ENCODE peak calls at places on chromosome 21, in nine cellular contexts. W is psoas muscle, F is heart right ventricle, I is lower lobe of right lung, U is astrocyte of the spinal cord, M is OCI-LY7, E is cardiac muscle cell, Q is AG10803, C is GM23338. A is an unnamed sample.

GRCh38 chr21:46153259-46154154 is 1.9 kb downstream of the FTCD start:
- DNase-seq in W (peak; percentile 69), F (peak; percentile 69), I (peak; percentile 57), U (no peak), M (peak; percentile 14), E (peak; percentile 68), Q (peak; percentile 31), C (peak; percentile 88), A (peak; percentile 84)

GRCh38 chr21:30616125-30616524 is at the start of gene KRTAP20-1:
- DNase-seq in W (no peak), F (no peak), I (no peak), U (no peak), M (no peak), E (no peak), Q (no peak), C (no peak), A (no peak)

GRCh38 chr21:17467392-17467791 is 45.5 kb upstream of the CXADR start:
- DNase-seq in W (no peak), F (no peak), I (no peak), U (peak; percentile 49), M (no peak), E (peak; percentile 32), Q (no peak), C (peak; percentile 18), A (no peak)

GRCh38 chr21:46399686-46400085 is 59.0 kb upstream of the DIP2A start:
- DNase-seq in W (peak; percentile 71), F (no peak), I (peak; percentile 10), U (no peak), M (no peak), E (no peak), Q (no peak), C (no peak), A (no peak)

GRCh38 chr21:25366116-25366515 is 241.2 kb downstream of the MRPL39 start:
- DNase-seq in W (no peak), F (no peak), I (no peak), U (no peak), M (no peak), E (no peak), Q (no peak), C (no peak), A (no peak)

GRCh38 chr21:42443181-42443785 is 39.6 kb downstream of the UBASH3A start:
- DNase-seq in W (no peak), F (no peak), I (no peak), U (no peak), M (no peak), E (no peak), Q (no peak), C (no peak), A (no peak)

GRCh38 chr21:42236693-42237092 is 17.8 kb downstream of the ABCG1 start:
- DNase-seq in W (peak; percentile 10), F (no peak), I (no peak), U (no peak), M (peak; percentile 40), E (no peak), Q (no peak), C (no peak), A (no peak)

GRCh38 chr21:36976882-36977651 is 10.6 kb upstream of the HLCS start:
- DNase-seq in W (no peak), F (no peak), I (no peak), U (peak; percentile 80), M (peak; percentile 87), E (peak; percentile 83), Q (peak; percentile 73), C (peak; percentile 93), A (no peak)

GRCh38 chr21:46189959-46190490 is 5.8 kb upstream of the SPATC1L start:
- DNase-seq in W (no peak), F (no peak), I (no peak), U (no peak), M (no peak), E (no peak), Q (no peak), C (no peak), A (no peak)

GRCh38 chr21:17391811-17392340 is 121.0 kb upstream of the CXADR start:
- DNase-seq in W (no peak), F (no peak), I (no peak), U (no peak), M (no peak), E (no peak), Q (no peak), C (no peak), A (no peak)

GRCh38 chr21:46097826-46098286 is at the start of gene COL6A2:
- DNase-seq in W (peak; percentile 74), F (peak; percentile 77), I (peak; percentile 55), U (peak; percentile 67), M (no peak), E (peak; percentile 77), Q (peak; percentile 74), C (peak; percentile 85), A (peak; percentile 90)

GRCh38 chr21:25421327-25422028 is 185.8 kb downstream of the MRPL39 start:
- DNase-seq in W (no peak), F (no peak), I (no peak), U (peak; percentile 54), M (peak; percentile 50), E (peak; percentile 45), Q (peak; percentile 33), C (peak; percentile 90), A (no peak)

GRCh38 chr21:43832648-43833047 is 32.4 kb upstream of the AGPAT3 start:
- DNase-seq in W (no peak), F (no peak), I (no peak), U (no peak), M (no peak), E (no peak), Q (no peak), C (no peak), A (no peak)

GRCh38 chr21:43832158-43832550 is 32.9 kb upstream of the AGPAT3 start:
- DNase-seq in W (no peak), F (no peak), I (no peak), U (no peak), M (no peak), E (no peak), Q (no peak), C (no peak), A (no peak)

GRCh38 chr21:43827015-43827611 is 37.7 kb downstream of the RRP1 start:
- DNase-seq in W (peak; percentile 83), F (no peak), I (no peak), U (peak; percentile 69), M (no peak), E (peak; percentile 58), Q (peak; percentile 57), C (no peak), A (no peak)

GRCh38 chr21:43829161-43829560 is 35.9 kb upstream of the AGPAT3 start:
- DNase-seq in W (no peak), F (no peak), I (no peak), U (no peak), M (no peak), E (no peak), Q (no peak), C (no peak), A (no peak)

GRCh38 chr21:43829575-43830119 is 35.4 kb upstream of the AGPAT3 start:
- DNase-seq in W (no peak), F (no peak), I (no peak), U (no peak), M (no peak), E (no peak), Q (no peak), C (peak; percentile 41), A (no peak)
- TF ChIP-seq CTCF in W (no peak), F (no peak), I (peak; percentile 10), U (no peak), M (peak; percentile 43), E (no peak), Q (no peak), C (peak; percentile 30), A (no peak)

DNA sequence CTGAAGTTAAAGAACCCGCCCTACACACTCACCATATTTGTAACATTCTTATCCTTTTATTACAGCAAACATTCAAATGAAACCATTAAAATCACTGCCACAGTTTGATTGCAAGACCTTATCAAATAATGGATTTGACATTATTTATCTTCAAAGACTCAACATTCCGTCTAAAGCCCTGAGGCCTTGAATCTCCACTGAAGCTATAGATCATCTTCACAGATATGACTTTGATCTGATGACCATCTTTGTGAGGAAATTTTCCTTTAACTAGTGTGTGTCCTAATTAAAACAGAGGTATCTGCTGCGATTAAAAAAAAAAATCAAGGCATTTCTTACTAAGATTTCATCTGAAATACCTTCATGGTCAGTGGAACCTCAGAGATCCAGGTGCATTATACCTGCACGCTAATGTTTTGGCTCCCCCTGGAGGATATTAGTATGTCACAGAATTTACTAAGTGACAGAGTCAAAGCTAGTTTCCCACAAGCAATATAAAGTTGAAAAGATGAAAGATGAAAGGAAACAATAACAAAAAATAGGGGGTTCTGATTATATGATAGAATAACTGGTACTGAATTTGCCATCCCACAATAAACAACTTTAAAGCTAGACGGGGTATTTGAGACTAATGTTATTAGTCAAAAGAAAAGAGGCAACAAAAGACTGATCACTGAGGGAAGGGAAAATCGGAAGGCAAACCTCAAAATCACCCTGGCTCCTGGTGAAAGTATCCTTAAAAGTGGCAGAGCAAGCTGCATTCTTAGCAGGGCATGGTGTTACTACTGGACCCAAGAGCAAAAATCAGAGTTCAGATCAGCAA is 923.4 kb downstream of the NCAM2 start:
- DNase-seq in W (no peak), F (no peak), I (no peak), U (peak; percentile 56), M (peak; percentile 5), E (peak; percentile 50), Q (peak; percentile 25), C (peak; percentile 81), A (no peak)
- TF ChIP-seq CTCF in W (peak; percentile 37), F (peak; percentile 40), I (peak; percentile 46), U (peak; percentile 59), M (peak; percentile 72), E (peak; percentile 58), Q (peak; percentile 67), C (peak; percentile 95), A (peak; percentile 81)

DNA sequence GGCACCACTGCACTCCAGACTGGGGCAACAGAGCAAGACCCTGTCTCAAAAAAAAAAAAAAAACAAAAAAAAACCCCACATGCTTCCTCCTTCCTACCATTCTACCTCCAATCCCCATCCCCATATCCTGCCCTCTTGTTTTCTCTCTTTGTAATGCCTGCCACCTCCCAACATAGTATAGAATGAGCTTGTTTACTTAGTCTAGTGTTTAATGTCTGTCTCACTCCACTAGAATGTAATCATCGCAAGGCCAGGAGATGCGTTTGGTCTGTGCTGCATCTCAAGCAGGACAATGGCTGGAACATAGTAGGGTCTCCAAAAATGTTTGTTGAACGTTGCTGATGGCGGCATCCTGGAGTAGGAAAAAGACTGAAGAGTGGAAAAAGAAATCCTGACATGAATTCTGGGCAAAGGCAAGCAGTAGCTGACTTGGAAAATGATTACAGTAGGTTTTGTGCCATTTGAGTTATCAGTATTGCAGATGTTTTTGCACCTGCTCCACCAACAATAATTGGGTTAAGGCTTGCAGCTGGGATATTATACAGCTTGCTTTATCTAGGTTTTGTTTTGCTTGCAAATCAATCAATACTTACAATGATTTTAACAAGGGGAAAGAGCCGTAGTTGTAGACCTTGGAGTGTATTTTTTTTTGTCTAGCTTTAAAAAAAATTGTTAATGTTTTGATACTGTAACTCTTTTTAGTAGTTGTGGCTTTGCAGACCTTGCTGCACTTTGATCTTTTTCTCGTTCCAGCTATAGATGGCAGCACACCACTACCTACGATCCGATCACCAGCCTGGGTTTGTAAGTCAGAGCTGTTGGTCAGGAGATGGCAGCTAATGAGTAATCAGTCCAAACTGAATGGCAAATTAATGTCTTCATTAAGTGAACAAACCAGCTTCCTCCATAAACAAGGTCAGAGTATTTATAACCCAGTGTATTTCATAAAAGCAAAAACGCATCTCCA is 62.4 kb downstream of the BACH1 start:
- DNase-seq in W (no peak), F (no peak), I (no peak), U (no peak), M (peak; percentile 9), E (no peak), Q (no peak), C (peak; percentile 27), A (no peak)
- TF ChIP-seq CTCF in W (no peak), F (no peak), I (no peak), U (no peak), M (peak; percentile 54), E (no peak), Q (no peak), C (peak; percentile 22), A (peak; percentile 25)

GRCh38 chr21:44800103-44800502 is 1.5 kb downstream of the UBE2G2 start:
- DNase-seq in W (no peak), F (no peak), I (no peak), U (peak; percentile 42), M (peak; percentile 68), E (peak; percentile 65), Q (peak; percentile 55), C (peak; percentile 67), A (no peak)
- TF ChIP-seq CTCF in W (peak; percentile 40), F (peak; percentile 49), I (peak; percentile 33), U (peak; percentile 49), M (peak; percentile 91), E (peak; percentile 57), Q (peak; percentile 63), C (peak; percentile 62), A (peak; percentile 65)

A was measured in osteocyte.